ENCODE peak calls at places on chromosomes 12 and 14, in four cellular contexts. One of them, this sample, is unnamed.

GRCh38 chr14:77290705-77291104 is 19.7 kb upstream of the NGB start:
- DNase-seq in osteoblast: no peak
- DNase-seq in upper lobe of right lung: no peak
- DNase-seq in gastrocnemius medialis: no peak
- DNase-seq in this sample: no peak

GRCh38 chr12:64824500-64825142 is at the start of gene TBC1D30:
- DNase-seq in osteoblast: peak; percentile 86
- DNase-seq in upper lobe of right lung: peak; percentile 69
- DNase-seq in gastrocnemius medialis: no peak
- DNase-seq in this sample: no peak

GRCh38 chr14:82385043-82385442 is 851.4 kb upstream of the SEL1L start:
- DNase-seq in osteoblast: no peak
- DNase-seq in upper lobe of right lung: no peak
- DNase-seq in gastrocnemius medialis: no peak
- DNase-seq in this sample: no peak

GRCh38 chr14:45246151-45246550 is 6.9 kb downstream of the MIS18BP1 start:
- DNase-seq in osteoblast: no peak
- DNase-seq in upper lobe of right lung: no peak
- DNase-seq in gastrocnemius medialis: no peak
- DNase-seq in this sample: no peak

GRCh38 chr12:10926263-10926662 is 2.8 kb upstream of the PRH2 start:
- DNase-seq in osteoblast: no peak
- DNase-seq in upper lobe of right lung: no peak
- DNase-seq in gastrocnemius medialis: no peak
- DNase-seq in this sample: no peak

GRCh38 chr12:124497658-124498057 is 69.8 kb downstream of the NCOR2 start:
- DNase-seq in osteoblast: peak; percentile 100
- DNase-seq in upper lobe of right lung: no peak
- DNase-seq in gastrocnemius medialis: peak; percentile 80
- DNase-seq in this sample: no peak

GRCh38 chr14:20112321-20112720 is 1.8 kb downstream of the OR4K17 start:
- DNase-seq in osteoblast: no peak
- DNase-seq in upper lobe of right lung: no peak
- DNase-seq in gastrocnemius medialis: no peak
- DNase-seq in this sample: no peak

GRCh38 chr12:89882051-89882450 is 173.4 kb upstream of the ATP2B1 start:
- DNase-seq in osteoblast: peak; percentile 76
- DNase-seq in upper lobe of right lung: no peak
- DNase-seq in gastrocnemius medialis: no peak
- DNase-seq in this sample: no peak

GRCh38 chr12:12538535-12538934 is 24.1 kb downstream of the DUSP16 start:
- DNase-seq in osteoblast: no peak
- DNase-seq in upper lobe of right lung: no peak
- DNase-seq in gastrocnemius medialis: peak; percentile 64
- DNase-seq in this sample: no peak

GRCh38 chr12:90510948-90511347 is 444.0 kb downstream of the CCER1 start:
- DNase-seq in osteoblast: no peak
- DNase-seq in upper lobe of right lung: no peak
- DNase-seq in gastrocnemius medialis: no peak
- DNase-seq in this sample: no peak

GRCh38 chr14:75339059-75339458 is 60.4 kb downstream of the FOS start:
- DNase-seq in osteoblast: no peak
- DNase-seq in upper lobe of right lung: no peak
- DNase-seq in gastrocnemius medialis: no peak
- DNase-seq in this sample: no peak

GRCh38 chr14:73662439-73663056 is 17.8 kb downstream of the DNAL1 start:
- DNase-seq in osteoblast: no peak
- DNase-seq in upper lobe of right lung: no peak
- DNase-seq in gastrocnemius medialis: peak; percentile 58
- DNase-seq in this sample: no peak

GRCh38 chr12:24482044-24482443 is 466.9 kb downstream of the BCAT1 start:
- DNase-seq in osteoblast: no peak
- DNase-seq in upper lobe of right lung: no peak
- DNase-seq in gastrocnemius medialis: no peak
- DNase-seq in this sample: no peak

GRCh38 chr12:24478254-24478653 is 470.6 kb downstream of the BCAT1 start:
- DNase-seq in osteoblast: no peak
- DNase-seq in upper lobe of right lung: no peak
- DNase-seq in gastrocnemius medialis: no peak
- DNase-seq in this sample: no peak

GRCh38 chr12:24480766-24481449 is 468.0 kb downstream of the BCAT1 start:
- DNase-seq in osteoblast: no peak
- DNase-seq in upper lobe of right lung: no peak
- DNase-seq in gastrocnemius medialis: no peak
- DNase-seq in this sample: no peak

GRCh38 chr12:24476310-24476709 is 472.6 kb downstream of the BCAT1 start:
- DNase-seq in osteoblast: no peak
- DNase-seq in upper lobe of right lung: no peak
- DNase-seq in gastrocnemius medialis: no peak
- DNase-seq in this sample: no peak

DNA sequence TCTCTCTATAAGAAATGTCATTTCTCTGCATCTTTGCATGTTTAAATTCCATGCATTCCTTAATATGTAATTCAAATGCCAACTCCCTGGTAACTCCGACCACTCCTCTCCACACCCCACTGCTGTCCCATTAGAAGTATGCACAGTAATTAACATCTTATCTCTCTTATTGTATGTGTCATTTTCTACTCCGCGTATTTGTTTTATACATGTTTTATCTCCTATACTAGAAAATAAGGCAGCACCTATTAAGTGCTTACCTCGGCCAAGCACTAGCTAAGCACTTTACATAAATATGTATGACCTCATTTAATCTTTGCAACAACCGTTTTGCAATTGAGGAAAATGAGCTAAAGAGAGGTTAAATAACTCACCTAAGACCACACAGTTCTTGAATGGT is 469.8 kb downstream of the BCAT1 start:
- DNase-seq in osteoblast: no peak
- DNase-seq in upper lobe of right lung: no peak
- DNase-seq in gastrocnemius medialis: no peak
- DNase-seq in this sample: no peak
- H3K4me1 ChIP-seq in osteoblast: no peaks in the 10 kb centered on the region
- H3K4me1 ChIP-seq in upper lobe of right lung: no peaks in the 10 kb centered on the region
- H3K4me1 ChIP-seq in gastrocnemius medialis: no peaks in the 10 kb centered on the region
- H3K4me1 ChIP-seq in this sample: no peaks in the 10 kb centered on the region

GRCh38 chr12:67394600-67394999 is 125.4 kb downstream of the CAND1 start:
- DNase-seq in osteoblast: peak; percentile 47
- DNase-seq in upper lobe of right lung: no peak
- DNase-seq in gastrocnemius medialis: peak; percentile 86
- DNase-seq in this sample: peak; percentile 74
- TF ChIP-seq CTCF in osteoblast: peak; percentile 43
- TF ChIP-seq CTCF in upper lobe of right lung: no peak
- TF ChIP-seq CTCF in gastrocnemius medialis: peak; percentile 36
- TF ChIP-seq CTCF in this sample: peak; percentile 23

GRCh38 chr14:100060766-100061165 is 4.5 kb upstream of the EVL start:
- DNase-seq in osteoblast: no peak
- DNase-seq in upper lobe of right lung: no peak
- DNase-seq in gastrocnemius medialis: no peak
- DNase-seq in this sample: no peak
- H3K4me1 ChIP-seq in osteoblast: peaks cover 10% of the 10 kb centered on the region
- H3K4me1 ChIP-seq in upper lobe of right lung: peaks cover 34% of the 10 kb centered on the region
- H3K4me1 ChIP-seq in gastrocnemius medialis: no peaks in the 10 kb centered on the region
- H3K4me1 ChIP-seq in this sample: no peaks in the 10 kb centered on the region

GRCh38 chr12:2183556-2184541 is 131.1 kb downstream of the CACNA1C start:
- DNase-seq in osteoblast: peak; percentile 90
- DNase-seq in upper lobe of right lung: no peak
- DNase-seq in gastrocnemius medialis: no peak
- DNase-seq in this sample: no peak
- TF ChIP-seq CTCF in osteoblast: peak; percentile 31
- TF ChIP-seq CTCF in upper lobe of right lung: no peak
- TF ChIP-seq CTCF in gastrocnemius medialis: no peak
- TF ChIP-seq CTCF in this sample: peak; percentile 12

GRCh38 chr14:98103705-98104104 is 1168.3 kb downstream of the BCL11B start:
- DNase-seq in osteoblast: no peak
- DNase-seq in upper lobe of right lung: no peak
- DNase-seq in gastrocnemius medialis: no peak
- DNase-seq in this sample: no peak
- H3K4me1 ChIP-seq in osteoblast: no peaks in the 10 kb centered on the region
- H3K4me1 ChIP-seq in upper lobe of right lung: no peaks in the 10 kb centered on the region
- H3K4me1 ChIP-seq in gastrocnemius medialis: no peaks in the 10 kb centered on the region
- H3K4me1 ChIP-seq in this sample: no peaks in the 10 kb centered on the region